ENCODE peak calls at places on chromosomes 13 and 19, in nine cellular contexts. One of them, this sample, is unnamed.

GRCh38 chr13:101499406-101499805 is 46.9 kb downstream of the ITGBL1 start:
- DNase-seq in HFF-Myc: no peak
- DNase-seq in AG04450: no peak
- DNase-seq in AG04449: no peak
- DNase-seq in GM23338: no peak
- DNase-seq in transverse colon: no peak
- DNase-seq in ascending aorta: no peak
- DNase-seq in heart left ventricle: no peak
- DNase-seq in heart right ventricle: no peak
- DNase-seq in this sample: no peak

GRCh38 chr19:49475995-49476880 is 2.2 kb downstream of the FLT3LG start:
- DNase-seq in heart right ventricle: no peak
- DNase-seq in GM23338: peak; percentile 98
- DNase-seq in transverse colon: no peak
- DNase-seq in ascending aorta: no peak
- DNase-seq in HFF-Myc: no peak
- DNase-seq in AG04450: no peak
- DNase-seq in heart left ventricle: no peak
- DNase-seq in AG04449: no peak
- DNase-seq in this sample: no peak

GRCh38 chr19:10601999-10602329 is 14.9 kb upstream of the AP1M2 start:
- DNase-seq in AG04449: no peak
- DNase-seq in transverse colon: no peak
- DNase-seq in heart right ventricle: no peak
- DNase-seq in GM23338: no peak
- DNase-seq in ascending aorta: no peak
- DNase-seq in AG04450: no peak
- DNase-seq in HFF-Myc: no peak
- DNase-seq in heart left ventricle: no peak
- DNase-seq in this sample: no peak

GRCh38 chr19:16419671-16420394 is 51.9 kb downstream of the EPS15L1 start:
- DNase-seq in HFF-Myc: no peak
- DNase-seq in transverse colon: no peak
- DNase-seq in AG04450: no peak
- DNase-seq in heart right ventricle: no peak
- DNase-seq in GM23338: peak; percentile 24
- DNase-seq in heart left ventricle: no peak
- DNase-seq in ascending aorta: no peak
- DNase-seq in AG04449: no peak
- DNase-seq in this sample: no peak

GRCh38 chr19:33798701-33799111 is 2.0 kb downstream of the KCTD15 start:
- DNase-seq in heart right ventricle: no peak
- DNase-seq in ascending aorta: no peak
- DNase-seq in AG04449: no peak
- DNase-seq in heart left ventricle: no peak
- DNase-seq in HFF-Myc: no peak
- DNase-seq in GM23338: peak; percentile 56
- DNase-seq in AG04450: no peak
- DNase-seq in transverse colon: no peak
- DNase-seq in this sample: no peak

GRCh38 chr19:55611983-55612645 is 6.7 kb downstream of the ZNF865 start:
- DNase-seq in ascending aorta: no peak
- DNase-seq in transverse colon: no peak
- DNase-seq in HFF-Myc: no peak
- DNase-seq in GM23338: no peak
- DNase-seq in heart left ventricle: no peak
- DNase-seq in AG04450: no peak
- DNase-seq in AG04449: no peak
- DNase-seq in heart right ventricle: no peak
- DNase-seq in this sample: no peak

GRCh38 chr13:71252191-71252704 is 614.8 kb downstream of the DACH1 start:
- DNase-seq in heart right ventricle: no peak
- DNase-seq in AG04450: no peak
- DNase-seq in HFF-Myc: no peak
- DNase-seq in AG04449: no peak
- DNase-seq in transverse colon: no peak
- DNase-seq in GM23338: no peak
- DNase-seq in heart left ventricle: no peak
- DNase-seq in ascending aorta: no peak
- DNase-seq in this sample: no peak

GRCh38 chr13:34567558-34567957 is 374.5 kb upstream of the NBEA start:
- DNase-seq in heart left ventricle: no peak
- DNase-seq in ascending aorta: no peak
- DNase-seq in AG04450: no peak
- DNase-seq in HFF-Myc: no peak
- DNase-seq in AG04449: no peak
- DNase-seq in GM23338: no peak
- DNase-seq in transverse colon: no peak
- DNase-seq in heart right ventricle: no peak
- DNase-seq in this sample: no peak

GRCh38 chr13:40498461-40498860 is 168.0 kb downstream of the FOXO1 start:
- DNase-seq in heart right ventricle: no peak
- DNase-seq in ascending aorta: no peak
- DNase-seq in heart left ventricle: no peak
- DNase-seq in GM23338: no peak
- DNase-seq in AG04449: no peak
- DNase-seq in HFF-Myc: no peak
- DNase-seq in transverse colon: no peak
- DNase-seq in AG04450: no peak
- DNase-seq in this sample: no peak

GRCh38 chr19:44003461-44004134 is 841 bp downstream of the ZNF230 start:
- DNase-seq in ascending aorta: no peak
- DNase-seq in AG04450: no peak
- DNase-seq in heart right ventricle: peak; percentile 15
- DNase-seq in AG04449: no peak
- DNase-seq in heart left ventricle: no peak
- DNase-seq in HFF-Myc: no peak
- DNase-seq in GM23338: peak; percentile 33
- DNase-seq in transverse colon: peak; percentile 8
- DNase-seq in this sample: peak; percentile 72

GRCh38 chr13:29507356-29507755 is 88.1 kb downstream of the SLC7A1 start:
- DNase-seq in AG04449: no peak
- DNase-seq in AG04450: no peak
- DNase-seq in ascending aorta: no peak
- DNase-seq in HFF-Myc: no peak
- DNase-seq in transverse colon: no peak
- DNase-seq in heart left ventricle: no peak
- DNase-seq in GM23338: no peak
- DNase-seq in heart right ventricle: no peak
- DNase-seq in this sample: peak; percentile 69

GRCh38 chr13:36282818-36283432 is 14.7 kb downstream of the CCDC169 start:
- DNase-seq in GM23338: peak; percentile 72
- DNase-seq in HFF-Myc: no peak
- DNase-seq in AG04449: no peak
- DNase-seq in transverse colon: no peak
- DNase-seq in heart left ventricle: no peak
- DNase-seq in ascending aorta: no peak
- DNase-seq in AG04450: peak; percentile 4
- DNase-seq in heart right ventricle: no peak
- DNase-seq in this sample: no peak

GRCh38 chr19:18304496-18305312 is 18.2 kb downstream of the LSM4 start:
- DNase-seq in AG04449: no peak
- DNase-seq in HFF-Myc: peak; percentile 24
- DNase-seq in AG04450: no peak
- DNase-seq in ascending aorta: peak; percentile 83
- DNase-seq in heart left ventricle: peak; percentile 95
- DNase-seq in GM23338: peak; percentile 65
- DNase-seq in heart right ventricle: peak; percentile 89
- DNase-seq in transverse colon: peak; percentile 75
- DNase-seq in this sample: peak; percentile 94

GRCh38 chr19:46478356-46478986 is 7.1 kb upstream of the PNMA8A start:
- DNase-seq in heart left ventricle: no peak
- DNase-seq in AG04449: no peak
- DNase-seq in heart right ventricle: no peak
- DNase-seq in GM23338: peak; percentile 97
- DNase-seq in transverse colon: no peak
- DNase-seq in AG04450: no peak
- DNase-seq in HFF-Myc: no peak
- DNase-seq in ascending aorta: no peak
- DNase-seq in this sample: no peak

GRCh38 chr13:73657821-73658540 is 476.2 kb downstream of the KLF12 start:
- DNase-seq in AG04450: no peak
- DNase-seq in heart right ventricle: peak; percentile 64
- DNase-seq in AG04449: no peak
- DNase-seq in GM23338: no peak
- DNase-seq in ascending aorta: peak; percentile 14
- DNase-seq in transverse colon: no peak
- DNase-seq in heart left ventricle: peak; percentile 63
- DNase-seq in HFF-Myc: peak; percentile 50
- DNase-seq in this sample: no peak

GRCh38 chr19:16457195-16457953 is 14.4 kb downstream of the EPS15L1 start:
- DNase-seq in AG04450: no peak
- DNase-seq in heart left ventricle: peak; percentile 65
- DNase-seq in transverse colon: no peak
- DNase-seq in heart right ventricle: peak; percentile 38
- DNase-seq in ascending aorta: no peak
- DNase-seq in GM23338: peak; percentile 47
- DNase-seq in AG04449: no peak
- DNase-seq in HFF-Myc: no peak
- DNase-seq in this sample: no peak

GRCh38 chr19:33774751-33775150 is 21.9 kb upstream of the KCTD15 start:
- DNase-seq in heart left ventricle: no peak
- DNase-seq in GM23338: no peak
- DNase-seq in AG04450: no peak
- DNase-seq in heart right ventricle: no peak
- DNase-seq in AG04449: no peak
- DNase-seq in ascending aorta: no peak
- DNase-seq in HFF-Myc: no peak
- DNase-seq in transverse colon: no peak
- DNase-seq in this sample: no peak

DNA sequence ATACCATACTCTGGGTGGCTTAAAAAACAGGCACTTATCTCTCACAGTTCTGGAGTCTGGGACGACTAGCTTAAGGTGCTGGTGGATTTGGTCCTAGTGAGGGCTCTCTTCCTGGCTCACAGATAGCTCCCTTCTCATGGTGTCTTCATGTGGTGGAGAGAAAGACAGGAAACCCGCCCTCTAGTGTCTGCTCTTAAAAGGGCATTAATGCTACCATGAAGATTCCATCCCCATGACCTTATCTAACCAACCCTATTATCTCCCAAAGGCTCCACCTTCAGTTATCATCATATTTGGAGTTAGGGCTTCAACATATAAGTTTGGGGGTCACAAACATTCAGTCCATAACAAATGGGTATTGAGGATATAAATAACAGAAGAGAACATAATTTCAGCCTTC is 139.4 kb downstream of the HS6ST3 start:
- DNase-seq in HFF-Myc: no peak
- DNase-seq in heart left ventricle: no peak
- DNase-seq in AG04449: no peak
- DNase-seq in heart right ventricle: no peak
- DNase-seq in GM23338: peak; percentile 72
- DNase-seq in AG04450: no peak
- DNase-seq in transverse colon: no peak
- DNase-seq in ascending aorta: no peak
- DNase-seq in this sample: no peak
- TF ChIP-seq CTCF in HFF-Myc: peak; percentile 18
- TF ChIP-seq CTCF in heart left ventricle: peak; percentile 29
- TF ChIP-seq CTCF in AG04449: peak; percentile 11
- TF ChIP-seq CTCF in heart right ventricle: peak; percentile 35
- TF ChIP-seq CTCF in GM23338: peak; percentile 75
- TF ChIP-seq CTCF in AG04450: no peak
- TF ChIP-seq CTCF in transverse colon: peak; percentile 42
- TF ChIP-seq CTCF in ascending aorta: no peak
- TF ChIP-seq CTCF in this sample: no peak

GRCh38 chr19:47485210-47485609 is 1.2 kb upstream of the KPTN start:
- DNase-seq in HFF-Myc: no peak
- DNase-seq in transverse colon: no peak
- DNase-seq in GM23338: no peak
- DNase-seq in heart left ventricle: no peak
- DNase-seq in heart right ventricle: no peak
- DNase-seq in AG04449: no peak
- DNase-seq in AG04450: no peak
- DNase-seq in ascending aorta: no peak
- DNase-seq in this sample: no peak
- H3K4me3 ChIP-seq in HFF-Myc: peak overlapping the region; percentile 69
- H3K4me3 ChIP-seq in transverse colon: no peak overlapping the region
- H3K4me3 ChIP-seq in GM23338: peak overlapping the region; percentile 67
- H3K4me3 ChIP-seq in heart left ventricle: no peak overlapping the region
- H3K4me3 ChIP-seq in heart right ventricle: no peak overlapping the region
- H3K4me3 ChIP-seq in AG04449: no peak overlapping the region
- H3K4me3 ChIP-seq in AG04450: no peak overlapping the region
- H3K4me3 ChIP-seq in ascending aorta: no peak overlapping the region
- H3K4me3 ChIP-seq in this sample: no peak overlapping the region

DNA sequence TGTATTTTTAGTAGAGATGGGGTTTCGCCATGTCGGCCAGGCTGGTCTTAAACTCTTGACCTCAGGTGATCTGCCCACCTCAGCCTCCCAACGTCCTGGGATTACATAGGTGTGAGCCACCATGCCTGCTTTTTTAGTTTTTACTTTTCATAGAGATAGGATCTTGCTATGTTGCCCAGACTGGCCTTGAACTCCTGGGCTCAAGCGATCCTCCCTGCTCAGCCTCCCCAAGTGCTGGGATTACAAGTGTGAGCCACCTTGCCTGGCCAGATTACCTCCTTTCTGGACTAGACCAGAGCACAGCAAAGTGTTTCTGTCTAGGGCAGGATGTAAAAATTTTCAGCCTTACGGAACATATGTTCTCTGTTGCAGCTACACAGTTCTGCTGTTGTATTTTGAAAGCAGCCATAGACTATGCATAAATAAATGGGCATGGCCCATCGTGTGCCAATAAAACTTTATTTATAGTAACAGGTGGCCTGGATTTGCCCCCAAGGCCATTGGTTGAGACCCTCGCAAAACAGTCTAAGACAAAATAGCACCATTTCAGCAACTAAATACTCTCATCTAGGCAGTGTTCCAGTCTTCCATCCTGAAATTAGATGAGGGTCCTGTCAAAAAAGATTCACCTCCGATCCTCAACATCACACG is 36.0 kb downstream of the GNG7 start:
- DNase-seq in GM23338: no peak
- DNase-seq in HFF-Myc: no peak
- DNase-seq in transverse colon: no peak
- DNase-seq in heart right ventricle: no peak
- DNase-seq in ascending aorta: no peak
- DNase-seq in AG04449: no peak
- DNase-seq in heart left ventricle: no peak
- DNase-seq in AG04450: no peak
- DNase-seq in this sample: no peak
- TF ChIP-seq CTCF in GM23338: no peak
- TF ChIP-seq CTCF in HFF-Myc: no peak
- TF ChIP-seq CTCF in transverse colon: no peak
- TF ChIP-seq CTCF in heart right ventricle: no peak
- TF ChIP-seq CTCF in ascending aorta: no peak
- TF ChIP-seq CTCF in AG04449: no peak
- TF ChIP-seq CTCF in heart left ventricle: no peak
- TF ChIP-seq CTCF in AG04450: no peak
- TF ChIP-seq CTCF in this sample: no peak

DNA sequence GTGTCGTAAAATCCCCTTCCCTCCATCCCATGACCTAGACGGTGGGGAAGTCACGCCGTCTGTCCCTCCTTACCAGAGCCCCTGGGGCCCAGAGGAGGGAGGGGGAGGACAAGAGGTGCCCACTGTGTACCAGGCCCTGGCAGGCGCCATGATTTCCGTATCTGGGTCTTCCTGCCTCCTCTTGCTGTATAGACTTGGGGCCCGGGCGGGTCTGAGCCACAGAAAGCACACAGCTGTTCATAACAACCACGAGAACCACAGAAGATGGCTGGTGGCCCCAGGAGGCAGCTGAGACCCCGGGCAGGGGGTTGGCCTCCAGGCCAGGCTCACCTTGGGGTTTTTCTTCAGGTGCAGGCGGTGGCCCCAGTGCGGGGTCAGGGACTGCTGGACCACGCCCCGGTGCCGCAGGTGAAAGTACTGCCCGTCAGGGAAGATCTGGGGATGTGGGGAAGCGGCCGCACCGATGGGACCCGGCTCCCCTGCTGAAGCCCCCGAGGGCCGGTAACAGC is 633 bp downstream of the PCSK4 start:
- DNase-seq in heart right ventricle: no peak
- DNase-seq in ascending aorta: no peak
- DNase-seq in GM23338: no peak
- DNase-seq in HFF-Myc: no peak
- DNase-seq in AG04450: no peak
- DNase-seq in transverse colon: no peak
- DNase-seq in AG04449: no peak
- DNase-seq in heart left ventricle: no peak
- DNase-seq in this sample: peak; percentile 77
- H3K4me3 ChIP-seq in heart right ventricle: peak overlapping the region; percentile 60
- H3K4me3 ChIP-seq in ascending aorta: peak overlapping the region; percentile 49
- H3K4me3 ChIP-seq in GM23338: peak overlapping the region; percentile 92
- H3K4me3 ChIP-seq in HFF-Myc: peak overlapping the region; percentile 39
- H3K4me3 ChIP-seq in AG04450: peak overlapping the region; percentile 69
- H3K4me3 ChIP-seq in transverse colon: peak overlapping the region; percentile 49
- H3K4me3 ChIP-seq in AG04449: peak overlapping the region; percentile 72
- H3K4me3 ChIP-seq in heart left ventricle: peak overlapping the region; percentile 70
- H3K4me3 ChIP-seq in this sample: peak overlapping the region; percentile 72

This sample was measured in spleen.